ENCODE peak calls at places on chromosomes 1 and 21, in four cellular contexts. Q, V, C and L are unnamed samples.

GRCh38 chr1:227746676-227747075 is 11.4 kb downstream of the SNAP47 start:
- DNase-seq in V (no peak), C (no peak), Q (no peak), L (no peak)

GRCh38 chr1:38898653-38899230 is 17.4 kb upstream of the GJA9 start:
- DNase-seq in C (no peak), V (no peak), Q (no peak), L (no peak)

GRCh38 chr1:7676274-7676945 is 94.7 kb upstream of the VAMP3 start:
- DNase-seq in V (no peak), C (no peak), Q (no peak), L (no peak)

GRCh38 chr21:31370893-31371652 is 27.0 kb upstream of the TIAM1 start:
- DNase-seq in V (no peak), Q (no peak), C (no peak), L (peak)

GRCh38 chr1:77888071-77888428 is 374 bp upstream of the NEXN start:
- DNase-seq in Q (no peak), V (no peak), C (peak), L (no peak)

GRCh38 chr1:236253119-236253518 is 28.6 kb downstream of the ERO1B start:
- DNase-seq in V (no peak), Q (no peak), C (no peak), L (no peak)

GRCh38 chr21:15221799-15222386 is 157.1 kb upstream of the NRIP1 start:
- DNase-seq in C (peak), V (peak), Q (peak), L (no peak)

GRCh38 chr1:215606564-215607168 is 39.6 kb downstream of the KCTD3 start:
- DNase-seq in C (peak), V (no peak), Q (no peak), L (no peak)

GRCh38 chr1:99441234-99442095 is 177.2 kb downstream of the PLPPR4 start:
- DNase-seq in V (no peak), C (peak), Q (no peak), L (no peak)

GRCh38 chr1:193614817-193615216 is 428.4 kb upstream of the B3GALT2 start:
- DNase-seq in C (peak), Q (peak), V (no peak), L (no peak)

GRCh38 chr1:31426249-31426922 is 13.4 kb downstream of the SERINC2 start:
- DNase-seq in Q (no peak), C (peak), V (no peak), L (no peak)

GRCh38 chr1:243926803-243927245 is 76.8 kb upstream of the AKT3 start:
- DNase-seq in V (no peak), Q (peak), C (peak), L (no peak)

GRCh38 chr1:109243860-109244552 is 5.3 kb upstream of the CELSR2 start:
- DNase-seq in Q (no peak), C (no peak), V (no peak), L (no peak)

GRCh38 chr1:110148961-110149360 is 1.3 kb upstream of the SLC6A17 start:
- DNase-seq in Q (peak), C (no peak), V (no peak), L (no peak)

GRCh38 chr21:41897690-41898089 is 18.5 kb upstream of the PRDM15 start:
- DNase-seq in V (no peak), Q (no peak), C (no peak), L (no peak)

GRCh38 chr21:41894511-41894910 is 15.4 kb upstream of the PRDM15 start:
- DNase-seq in C (no peak), V (no peak), Q (no peak), L (no peak)

GRCh38 chr21:41894922-41895557 is 15.9 kb upstream of the PRDM15 start:
- DNase-seq in V (no peak), C (no peak), Q (no peak), L (no peak)

GRCh38 chr21:41897047-41897669 is 18.0 kb upstream of the PRDM15 start:
- DNase-seq in C (no peak), Q (no peak), V (no peak), L (no peak)

GRCh38 chr21:41895643-41896493 is 16.7 kb upstream of the PRDM15 start:
- DNase-seq in V (no peak), Q (no peak), C (no peak), L (no peak)
- TF ChIP-seq CTCF in V (no peak), Q (no peak), C (no peak), L (no peak)

GRCh38 chr1:9996624-9997582 is at the start of gene RBP7:
- DNase-seq in V (peak), C (no peak), Q (peak), L (no peak)
- TF ChIP-seq CTCF in V (no peak), C (no peak), Q (no peak), L (no peak)

GRCh38 chr1:224172229-224172628 is 10.8 kb upstream of the DEGS1 start:
- DNase-seq in V (no peak), C (no peak), Q (no peak), L (no peak)

GRCh38 chr1:224173523-224173922 is 9.5 kb upstream of the DEGS1 start:
- DNase-seq in V (no peak), C (no peak), Q (no peak), L (no peak)

GRCh38 chr1:224168859-224169380 is 14.1 kb upstream of the DEGS1 start:
- DNase-seq in C (peak), V (no peak), Q (peak), L (peak)

GRCh38 chr1:224169876-224170275 is 13.2 kb upstream of the DEGS1 start:
- DNase-seq in Q (no peak), V (no peak), C (no peak), L (no peak)

GRCh38 chr1:224170748-224171478 is 12.1 kb upstream of the DEGS1 start:
- DNase-seq in Q (peak), V (no peak), C (peak), L (no peak)
- TF ChIP-seq CTCF in Q (no peak), V (no peak), C (peak), L (peak)

DNA sequence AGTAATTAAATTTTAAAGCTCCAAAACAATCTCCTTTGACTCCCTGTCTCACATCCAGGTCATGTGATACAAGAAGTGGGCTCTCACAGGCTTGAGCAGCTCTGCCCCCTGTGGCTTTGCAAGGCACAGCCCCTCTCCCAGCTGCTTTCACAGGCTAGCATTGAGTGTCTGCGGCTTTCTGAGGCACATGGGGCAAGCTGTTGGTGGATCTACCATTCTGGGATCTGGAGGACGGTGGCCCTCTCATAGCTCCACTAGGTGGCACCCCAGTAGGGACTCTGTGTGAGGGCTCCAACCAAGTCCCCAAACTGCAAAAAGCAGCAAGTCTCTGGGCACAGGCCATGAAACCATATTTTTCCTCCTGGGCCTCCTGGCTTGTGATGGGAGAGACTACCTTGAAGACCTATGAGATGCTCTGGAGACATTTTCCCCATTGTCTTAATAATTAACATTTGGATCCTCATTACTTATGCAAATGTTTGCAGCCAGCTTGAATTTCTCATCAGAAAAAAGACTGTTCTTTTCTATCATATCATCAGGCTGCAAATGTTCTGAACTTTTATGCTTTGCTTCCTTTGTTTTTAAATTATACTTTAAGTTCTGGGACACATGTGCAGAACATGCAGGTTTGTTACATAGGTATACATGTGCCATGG is 554.1 kb upstream of the OLFM3 start:
- DNase-seq in V (peak), Q (peak), C (peak), L (no peak)
- TF ChIP-seq CTCF in V (peak), Q (no peak), C (peak), L (peak)

GRCh38 chr1:55284856-55285255 is 69.7 kb upstream of the USP24 start:
- DNase-seq in C (peak), Q (peak), V (no peak), L (no peak)
- TF ChIP-seq CTCF in C (peak), Q (peak), V (peak), L (peak)